ENCODE peak calls at places on chromosomes 12 and 14, in six cellular contexts. X is A549, Y is HEK293T, R is GM12878, A is HepG2, H is K562. D is an unnamed sample.

GRCh38 chr12:76706099-76706498 is 57.8 kb upstream of the ZDHHC17 start:
- DNase-seq in X (no peak), H (no peak), Y (no peak), A (no peak), R (no peak), D (peak; percentile 56)

GRCh38 chr12:92290881-92291280 is 145.2 kb upstream of the BTG1 start:
- DNase-seq in A (no peak), X (no peak), H (no peak), R (no peak), Y (no peak), D (peak; percentile 64)

GRCh38 chr12:47817272-47818006 is 2.3 kb downstream of the HDAC7 start:
- DNase-seq in Y (no peak), R (no peak), A (peak; percentile 50), H (no peak), X (no peak), D (no peak)

GRCh38 chr14:70809238-70810214 is at the start of gene MAP3K9:
- DNase-seq in X (peak; percentile 97), A (peak; percentile 96), Y (peak; percentile 94), H (peak; percentile 87), R (peak; percentile 89), D (peak; percentile 26)

GRCh38 chr14:72741836-72742681 is 151.8 kb downstream of the DPF3 start:
- DNase-seq in Y (no peak), H (peak; percentile 87), X (no peak), A (no peak), R (no peak), D (no peak)

GRCh38 chr12:108701779-108702435 is 29.4 kb downstream of the CORO1C start:
- DNase-seq in Y (no peak), X (no peak), A (no peak), H (peak; percentile 35), R (no peak), D (peak; percentile 63)

GRCh38 chr14:40842816-40843215 is 763.9 kb upstream of the LRFN5 start:
- DNase-seq in X (no peak), A (no peak), R (no peak), Y (no peak), H (no peak), D (no peak)

GRCh38 chr12:122850048-122850445 is 14.8 kb downstream of the HIP1R start:
- DNase-seq in X (no peak), R (no peak), A (no peak), H (no peak), Y (no peak), D (no peak)

GRCh38 chr14:44846232-44846824 is 115.4 kb downstream of the KLHL28 start:
- DNase-seq in R (peak; percentile 27), X (peak; percentile 44), Y (peak; percentile 57), H (peak; percentile 21), A (peak; percentile 27), D (peak; percentile 55)

DNA sequence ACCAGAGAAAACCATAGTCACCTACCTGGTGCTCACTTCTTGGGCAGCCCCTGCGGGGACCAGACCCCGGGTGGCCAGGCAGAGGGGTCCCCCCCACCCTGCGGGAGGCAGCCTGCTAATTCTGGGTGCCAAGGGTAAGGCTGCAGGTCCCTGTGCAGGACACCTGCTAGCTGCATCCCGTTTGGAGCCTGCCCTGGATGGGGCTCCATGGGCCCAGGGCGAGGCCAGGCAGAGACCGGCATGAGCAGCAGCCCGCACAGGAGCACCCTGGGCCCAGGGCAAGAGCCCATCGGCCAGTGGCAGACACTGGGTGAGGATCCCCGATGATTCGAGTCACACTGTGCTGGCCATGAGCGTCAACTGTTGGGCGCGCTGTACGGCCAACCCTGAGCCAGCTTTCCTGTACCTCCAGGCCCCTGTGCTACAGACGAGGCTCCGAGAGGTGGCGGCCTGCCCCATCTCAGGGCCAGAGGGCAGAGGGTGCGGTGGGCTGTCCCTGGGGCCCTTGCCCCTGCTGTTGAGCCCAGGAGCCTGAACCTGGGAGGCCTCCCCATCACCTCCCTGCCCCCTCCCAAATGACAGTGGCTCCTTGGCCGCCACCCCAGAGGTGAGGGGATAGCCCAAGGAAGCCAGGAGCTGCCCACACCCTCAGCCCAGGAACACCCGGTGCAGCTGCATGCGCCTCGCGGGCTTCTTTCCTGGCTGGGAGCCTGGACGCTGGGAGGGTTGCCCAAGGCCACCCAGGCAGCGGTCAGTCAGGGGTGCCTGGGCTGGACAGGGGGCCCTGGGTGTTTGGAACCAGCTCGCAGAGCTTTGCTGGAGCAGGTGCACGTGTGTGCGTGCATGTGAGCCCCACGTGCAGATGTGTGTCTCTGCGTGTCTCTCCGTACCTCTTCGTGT is 47.7 kb downstream of the CYP46A1 start:
- DNase-seq in R (no peak), H (no peak), A (no peak), X (no peak), Y (no peak), D (no peak)
- TF ChIP-seq BHLHE40 in R (no peak), H (no peak), A (no peak), X (no peak), Y (no peak), D (no peak)

GRCh38 chr14:50763386-50764007 is 67.5 kb downstream of the NIN start:
- DNase-seq in R (no peak), A (no peak), X (peak; percentile 63), Y (no peak), H (no peak), D (peak; percentile 74)
- TF ChIP-seq BHLHE40 in R (no peak), A (no peak), X (no peak), Y (no peak), H (no peak), D (no peak)

DNA sequence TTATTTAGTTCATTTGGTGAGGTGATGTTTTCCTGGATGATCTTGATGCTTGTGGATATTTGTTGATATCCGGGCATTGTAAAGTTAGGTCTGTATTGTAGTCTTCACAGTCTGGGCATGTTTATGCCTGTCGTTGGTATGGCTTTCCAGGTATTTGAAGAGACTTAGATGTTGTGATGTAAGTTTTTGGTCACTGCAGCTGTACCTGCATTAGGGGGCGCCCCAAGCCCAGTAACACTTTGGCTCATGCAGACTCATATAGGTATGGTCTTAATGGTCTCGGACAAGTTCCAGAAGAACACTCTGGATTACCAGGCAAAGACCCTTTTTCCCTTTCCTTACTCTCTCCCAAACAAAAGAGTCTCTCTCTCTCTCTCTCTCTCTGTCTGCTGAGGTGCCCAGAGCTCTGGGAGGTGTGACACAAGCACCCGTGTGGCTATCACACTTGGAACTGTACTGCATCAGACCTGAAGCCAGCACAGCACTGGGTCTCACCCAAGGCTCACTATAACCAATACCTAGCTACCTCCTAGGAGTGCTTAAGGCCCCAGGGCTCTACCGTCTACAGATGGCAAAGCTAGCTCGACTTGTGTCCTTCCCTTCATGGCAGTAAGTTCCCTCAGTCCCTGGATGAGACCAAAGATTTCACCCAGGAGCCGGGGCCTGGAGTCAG is 425.8 kb upstream of the ATXN7L3B start:
- DNase-seq in Y (peak; percentile 22), A (peak; percentile 13), R (no peak), H (peak; percentile 7), X (peak; percentile 51), D (no peak)
- TF ChIP-seq BHLHE40 in Y (no peak), A (no peak), R (no peak), H (no peak), X (no peak), D (no peak)

GRCh38 chr12:2739832-2740641 is 54.7 kb upstream of the FKBP4 start:
- DNase-seq in Y (no peak), A (peak; percentile 32), X (peak; percentile 44), R (no peak), H (no peak), D (peak; percentile 34)
- TF ChIP-seq BHLHE40 in Y (no peak), A (no peak), X (no peak), R (no peak), H (no peak), D (no peak)

GRCh38 chr12:94867066-94867855 is 136.2 kb downstream of the NDUFA12 start:
- DNase-seq in A (no peak), X (no peak), Y (no peak), R (no peak), H (no peak), D (peak; percentile 17)
- TF ChIP-seq BHLHE40 in A (no peak), X (no peak), Y (no peak), R (no peak), H (no peak), D (no peak)

DNA sequence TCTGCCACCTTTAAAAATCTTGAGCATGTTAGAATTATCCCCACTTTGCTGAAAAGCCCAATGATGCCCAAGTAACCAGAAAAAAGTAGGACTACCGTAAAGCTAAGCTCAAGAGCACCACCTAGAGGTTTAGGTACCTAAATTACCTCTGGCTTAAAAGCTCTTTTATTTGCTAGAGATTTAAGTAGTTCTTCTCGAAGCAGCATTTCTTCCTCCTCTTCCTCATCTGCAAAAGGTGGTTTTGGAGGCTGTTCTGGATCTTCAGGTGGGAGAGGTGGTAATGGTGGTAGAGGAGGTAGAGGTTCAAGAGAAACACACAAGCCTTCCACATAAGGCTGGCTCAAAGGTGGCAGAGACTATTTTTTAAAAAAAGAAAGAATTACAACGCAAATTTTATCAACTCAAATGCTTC is 26.9 kb downstream of the ZFC3H1 start:
- DNase-seq in H (peak; percentile 50), X (peak; percentile 78), Y (peak; percentile 60), R (peak; percentile 12), A (peak; percentile 70), D (peak; percentile 72)
- TF ChIP-seq BHLHE40 in H (no peak), X (no peak), Y (no peak), R (no peak), A (no peak), D (no peak)

GRCh38 chr12:87020071-87020470 is 763.9 kb upstream of the MGAT4C start:
- DNase-seq in Y (no peak), X (peak; percentile 12), R (no peak), H (no peak), A (no peak), D (no peak)
- TF ChIP-seq BHLHE40 in Y (no peak), X (no peak), R (no peak), H (no peak), A (no peak), D (no peak)